ENCODE peak calls at places on chromosomes 2 and 18, in six cellular contexts. Y, V, Z, Q, U and N are unnamed samples.

GRCh38 chr2:237505188-237505939 is 18.3 kb downstream of the MLPH start:
- DNase-seq in Y (no peak), V (no peak), Z (no peak), Q (no peak), U (no peak), N (no peak)

GRCh38 chr2:238498188-238498587 is 71.5 kb downstream of the ASB1 start:
- DNase-seq in Y (no peak), V (no peak), Z (no peak), Q (no peak), U (no peak), N (no peak)

GRCh38 chr2:188314314-188315054 is 22.8 kb downstream of the GULP1 start:
- DNase-seq in Y (no peak), V (no peak), Z (no peak), Q (no peak), U (no peak), N (no peak)

GRCh38 chr2:149858916-149859634 is 271.5 kb upstream of the MMADHC start:
- DNase-seq in Y (no peak), V (no peak), Z (no peak), Q (peak; percentile 44), U (no peak), N (no peak)

GRCh38 chr2:29046321-29046720 is 28.0 kb downstream of the PCARE start:
- DNase-seq in Y (no peak), V (no peak), Z (no peak), Q (no peak), U (no peak), N (no peak)

GRCh38 chr2:236164201-236164982 is 3.8 kb downstream of the GBX2 start:
- DNase-seq in Y (peak; percentile 59), V (no peak), Z (no peak), Q (peak; percentile 59), U (no peak), N (no peak)

GRCh38 chr2:74812787-74813200 is 21.1 kb upstream of the HK2 start:
- DNase-seq in Y (no peak), V (no peak), Z (no peak), Q (no peak), U (no peak), N (no peak)

GRCh38 chr2:233178994-233179847 is 72.3 kb upstream of the ATG16L1 start:
- DNase-seq in Y (no peak), V (no peak), Z (no peak), Q (no peak), U (no peak), N (no peak)

GRCh38 chr2:102074167-102074778 is 68.3 kb upstream of the IL1R1 start:
- DNase-seq in Y (no peak), V (no peak), Z (no peak), Q (no peak), U (no peak), N (no peak)

GRCh38 chr2:62938126-62938525 is 112.5 kb upstream of the OTX1 start:
- DNase-seq in Y (no peak), V (no peak), Z (no peak), Q (no peak), U (no peak), N (no peak)

GRCh38 chr2:9993490-9994165 is 42.1 kb downstream of the GRHL1 start:
- DNase-seq in Y (no peak), V (no peak), Z (no peak), Q (peak; percentile 59), U (no peak), N (no peak)

GRCh38 chr18:58215005-58215404 is 171.0 kb downstream of the NEDD4L start:
- DNase-seq in Y (no peak), V (no peak), Z (no peak), Q (no peak), U (no peak), N (no peak)

GRCh38 chr2:236663267-236663666 is 93.6 kb downstream of the ACKR3 start:
- DNase-seq in Y (no peak), V (peak; percentile 85), Z (no peak), Q (peak; percentile 71), U (no peak), N (peak; percentile 52)

GRCh38 chr18:44848931-44849330 is 168.2 kb downstream of the SETBP1 start:
- DNase-seq in Y (no peak), V (no peak), Z (no peak), Q (no peak), U (no peak), N (no peak)

GRCh38 chr2:167342769-167343168 is 454.5 kb downstream of the XIRP2 start:
- DNase-seq in Y (no peak), V (no peak), Z (no peak), Q (peak; percentile 2), U (no peak), N (no peak)

GRCh38 chr2:31341351-31341750 is 73.2 kb downstream of the XDH start:
- DNase-seq in Y (no peak), V (peak; percentile 48), Z (no peak), Q (no peak), U (no peak), N (no peak)

GRCh38 chr2:45652090-45653050 is 895 bp downstream of the PRKCE start:
- DNase-seq in Y (no peak), V (peak; percentile 67), Z (no peak), Q (peak; percentile 69), U (peak; percentile 36), N (peak; percentile 42)

GRCh38 chr2:222671259-222672067 is at the start of gene MOGAT1:
- DNase-seq in Y (no peak), V (no peak), Z (no peak), Q (peak; percentile 36), U (no peak), N (peak; percentile 34)

GRCh38 chr2:62137431-62137830 is 58.5 kb upstream of the B3GNT2 start:
- DNase-seq in Y (no peak), V (no peak), Z (no peak), Q (peak; percentile 39), U (no peak), N (no peak)

GRCh38 chr2:23904692-23905091 is 22.2 kb downstream of the ATAD2B start:
- DNase-seq in Y (no peak), V (no peak), Z (no peak), Q (peak; percentile 86), U (no peak), N (no peak)

GRCh38 chr18:13577091-13577697 is 149.2 kb downstream of the FAM210A start:
- DNase-seq in Y (no peak), V (peak; percentile 70), Z (no peak), Q (peak; percentile 55), U (no peak), N (no peak)

GRCh38 chr2:200212862-200213425 is 93.5 kb upstream of the SPATS2L start:
- DNase-seq in Y (no peak), V (no peak), Z (no peak), Q (no peak), U (no peak), N (no peak)

GRCh38 chr2:45137941-45138695 is 128.9 kb upstream of the SIX2 start:
- DNase-seq in Y (no peak), V (no peak), Z (no peak), Q (no peak), U (peak; percentile 32), N (no peak)

GRCh38 chr2:218896501-218897393 is 16.1 kb downstream of the WNT10A start:
- DNase-seq in Y (no peak), V (peak; percentile 53), Z (no peak), Q (peak; percentile 34), U (peak; percentile 76), N (peak; percentile 67)

GRCh38 chr2:71672640-71673401 is 219.5 kb downstream of the DYSF start:
- DNase-seq in Y (no peak), V (peak; percentile 50), Z (no peak), Q (no peak), U (no peak), N (peak; percentile 15)

GRCh38 chr2:238327751-238328150 is 7.4 kb downstream of the TRAF3IP1 start:
- DNase-seq in Y (no peak), V (no peak), Z (no peak), Q (no peak), U (no peak), N (no peak)

GRCh38 chr18:40962784-40963183 is 992.2 kb upstream of the PIK3C3 start:
- DNase-seq in Y (no peak), V (no peak), Z (no peak), Q (peak; percentile 15), U (no peak), N (no peak)

GRCh38 chr2:219252570-219252899 is 508 bp upstream of the TUBA4B start:
- DNase-seq in Y (no peak), V (no peak), Z (no peak), Q (no peak), U (no peak), N (no peak)

GRCh38 chr2:46142546-46143329 is 154.5 kb upstream of the EPAS1 start:
- DNase-seq in Y (no peak), V (no peak), Z (no peak), Q (no peak), U (no peak), N (peak; percentile 72)

GRCh38 chr2:79860233-79861058 is 347.6 kb downstream of the CTNNA2 start:
- DNase-seq in Y (peak; percentile 33), V (no peak), Z (no peak), Q (peak; percentile 53), U (peak; percentile 11), N (no peak)

GRCh38 chr2:112143150-112143549 is 5.0 kb downstream of the FBLN7 start:
- DNase-seq in Y (no peak), V (peak; percentile 38), Z (no peak), Q (no peak), U (no peak), N (no peak)

DNA sequence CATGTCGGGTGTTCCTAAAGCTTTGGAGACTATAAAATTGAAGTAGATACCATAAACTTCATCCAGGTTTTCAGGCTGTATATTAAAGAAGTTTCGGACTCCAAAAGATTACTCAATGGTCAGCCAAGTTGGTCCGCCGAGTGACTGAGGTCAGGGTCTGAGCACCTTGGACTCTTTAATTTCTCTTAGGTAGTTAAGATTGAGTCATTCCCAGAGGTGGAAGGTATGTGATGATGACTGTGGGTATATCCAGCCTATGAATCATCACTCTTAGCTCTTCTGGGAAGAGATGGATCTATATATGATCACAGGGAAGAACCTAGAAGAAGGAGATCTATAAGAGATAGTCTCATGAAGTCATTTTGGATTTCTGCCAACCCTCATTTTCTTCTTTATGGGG is 3.3 kb downstream of the ITGA6 start:
- DNase-seq in Y (no peak), V (no peak), Z (no peak), Q (no peak), U (no peak), N (no peak)
- H3K4me3 ChIP-seq in Y (no peak overlapping the region), V (peak overlapping the region; percentile 0), Z (peak overlapping the region; percentile 4), Q (no peak overlapping the region), U (no peak overlapping the region), N (peak overlapping the region; percentile 19)

GRCh38 chr2:190840572-190841172 is 39.9 kb upstream of the GLS start:
- DNase-seq in Y (no peak), V (no peak), Z (no peak), Q (no peak), U (no peak), N (no peak)
- H3K4me1 ChIP-seq in Y (no peaks in the 10 kb centered on the region), V (peaks cover 1% of the 10 kb centered on the region), Z (no peaks in the 10 kb centered on the region), Q (peaks cover 47% of the 10 kb centered on the region), U (no peaks in the 10 kb centered on the region), N (no peaks in the 10 kb centered on the region)

GRCh38 chr2:99420751-99421299 is 69.0 kb downstream of the REV1 start:
- DNase-seq in Y (no peak), V (no peak), Z (no peak), Q (peak; percentile 33), U (no peak), N (no peak)
- H3K4me3 ChIP-seq in Y (no peak overlapping the region), V (no peak overlapping the region), Z (no peak overlapping the region), Q (no peak overlapping the region), U (no peak overlapping the region), N (no peak overlapping the region)

GRCh38 chr2:96882906-96883305 is 13.0 kb upstream of the SEMA4C start:
- DNase-seq in Y (no peak), V (no peak), Z (no peak), Q (no peak), U (no peak), N (no peak)
- H3K4me1 ChIP-seq in Y (peaks cover 29% of the 10 kb centered on the region), V (peaks cover 30% of the 10 kb centered on the region), Z (peaks cover 63% of the 10 kb centered on the region), Q (peaks cover 10% of the 10 kb centered on the region), U (peaks cover 1% of the 10 kb centered on the region), N (peaks cover 20% of the 10 kb centered on the region)

GRCh38 chr18:32848836-32849235 is 76.0 kb upstream of the KLHL14 start:
- DNase-seq in Y (no peak), V (no peak), Z (no peak), Q (no peak), U (no peak), N (no peak)
- H3K4me3 ChIP-seq in Y (no peak overlapping the region), V (no peak overlapping the region), Z (no peak overlapping the region), Q (no peak overlapping the region), U (no peak overlapping the region), N (no peak overlapping the region)